ENCODE peak calls at places on chromosomes 16 and 17, in five cellular contexts. One of them, this sample, is unnamed.
A peak's percentile ranks its signal among the peaks of the same experiment; 100 is the strongest.

GRCh38 chr16:67278773-67279295 is 498 bp upstream of the PLEKHG4 start:
- DNase-seq in hepatic stellate cell: peak; percentile 58
- DNase-seq in HEK293T: peak; percentile 57
- DNase-seq in fibroblast of mammary gland: peak; percentile 25
- DNase-seq in stimulated activated CD8-positive, alpha-beta memory T cell treated with anti-CD3 and anti-CD28 coated beads, Interleukin-12 subunit alpha, Interleukin-12 subunit beta, amount 100 ng/mL, for 1 hour: no peak
- DNase-seq in this sample: peak; percentile 66

GRCh38 chr17:81126281-81127132 is 38.8 kb upstream of the PVALEF start:
- DNase-seq in hepatic stellate cell: no peak
- DNase-seq in HEK293T: no peak
- DNase-seq in fibroblast of mammary gland: no peak
- DNase-seq in stimulated activated CD8-positive, alpha-beta memory T cell treated with anti-CD3 and anti-CD28 coated beads, Interleukin-12 subunit alpha, Interleukin-12 subunit beta, amount 100 ng/mL, for 1 hour: no peak
- DNase-seq in this sample: no peak

GRCh38 chr17:66423436-66423922 is 121.1 kb downstream of the PRKCA start:
- DNase-seq in hepatic stellate cell: no peak
- DNase-seq in HEK293T: no peak
- DNase-seq in fibroblast of mammary gland: peak; percentile 34
- DNase-seq in stimulated activated CD8-positive, alpha-beta memory T cell treated with anti-CD3 and anti-CD28 coated beads, Interleukin-12 subunit alpha, Interleukin-12 subunit beta, amount 100 ng/mL, for 1 hour: no peak
- DNase-seq in this sample: no peak

GRCh38 chr16:84360170-84360569 is 8.2 kb upstream of the ATP2C2 start:
- DNase-seq in hepatic stellate cell: no peak
- DNase-seq in HEK293T: no peak
- DNase-seq in fibroblast of mammary gland: no peak
- DNase-seq in stimulated activated CD8-positive, alpha-beta memory T cell treated with anti-CD3 and anti-CD28 coated beads, Interleukin-12 subunit alpha, Interleukin-12 subunit beta, amount 100 ng/mL, for 1 hour: peak; percentile 0
- DNase-seq in this sample: no peak

GRCh38 chr16:23464196-23464595 is 11.2 kb upstream of the COG7 start:
- DNase-seq in hepatic stellate cell: no peak
- DNase-seq in HEK293T: no peak
- DNase-seq in fibroblast of mammary gland: no peak
- DNase-seq in stimulated activated CD8-positive, alpha-beta memory T cell treated with anti-CD3 and anti-CD28 coated beads, Interleukin-12 subunit alpha, Interleukin-12 subunit beta, amount 100 ng/mL, for 1 hour: no peak
- DNase-seq in this sample: no peak

GRCh38 chr16:24609740-24610420 is 70.5 kb downstream of the RBBP6 start:
- DNase-seq in hepatic stellate cell: peak; percentile 14
- DNase-seq in HEK293T: peak; percentile 67
- DNase-seq in fibroblast of mammary gland: peak; percentile 55
- DNase-seq in stimulated activated CD8-positive, alpha-beta memory T cell treated with anti-CD3 and anti-CD28 coated beads, Interleukin-12 subunit alpha, Interleukin-12 subunit beta, amount 100 ng/mL, for 1 hour: no peak
- DNase-seq in this sample: peak; percentile 68

GRCh38 chr17:31148205-31148604 is 53.4 kb downstream of the NF1 start:
- DNase-seq in hepatic stellate cell: peak; percentile 36
- DNase-seq in HEK293T: no peak
- DNase-seq in fibroblast of mammary gland: peak; percentile 31
- DNase-seq in stimulated activated CD8-positive, alpha-beta memory T cell treated with anti-CD3 and anti-CD28 coated beads, Interleukin-12 subunit alpha, Interleukin-12 subunit beta, amount 100 ng/mL, for 1 hour: no peak
- DNase-seq in this sample: no peak

GRCh38 chr16:86951831-86952598 is 365.2 kb downstream of the C16orf95 start:
- DNase-seq in hepatic stellate cell: peak; percentile 84
- DNase-seq in HEK293T: no peak
- DNase-seq in fibroblast of mammary gland: peak; percentile 100
- DNase-seq in stimulated activated CD8-positive, alpha-beta memory T cell treated with anti-CD3 and anti-CD28 coated beads, Interleukin-12 subunit alpha, Interleukin-12 subunit beta, amount 100 ng/mL, for 1 hour: no peak
- DNase-seq in this sample: no peak

GRCh38 chr16:74031551-74031950 is 265.1 kb upstream of the PSMD7 start:
- DNase-seq in hepatic stellate cell: no peak
- DNase-seq in HEK293T: no peak
- DNase-seq in fibroblast of mammary gland: no peak
- DNase-seq in stimulated activated CD8-positive, alpha-beta memory T cell treated with anti-CD3 and anti-CD28 coated beads, Interleukin-12 subunit alpha, Interleukin-12 subunit beta, amount 100 ng/mL, for 1 hour: no peak
- DNase-seq in this sample: no peak

GRCh38 chr17:20228860-20229259 is 219.7 kb downstream of the SPECC1 start:
- DNase-seq in hepatic stellate cell: no peak
- DNase-seq in HEK293T: no peak
- DNase-seq in fibroblast of mammary gland: no peak
- DNase-seq in stimulated activated CD8-positive, alpha-beta memory T cell treated with anti-CD3 and anti-CD28 coated beads, Interleukin-12 subunit alpha, Interleukin-12 subunit beta, amount 100 ng/mL, for 1 hour: no peak
- DNase-seq in this sample: no peak

GRCh38 chr17:8273884-8274444 is 14.5 kb upstream of the RANGRF start:
- DNase-seq in hepatic stellate cell: no peak
- DNase-seq in HEK293T: no peak
- DNase-seq in fibroblast of mammary gland: no peak
- DNase-seq in stimulated activated CD8-positive, alpha-beta memory T cell treated with anti-CD3 and anti-CD28 coated beads, Interleukin-12 subunit alpha, Interleukin-12 subunit beta, amount 100 ng/mL, for 1 hour: no peak
- DNase-seq in this sample: no peak

GRCh38 chr16:17397499-17397891 is 73.3 kb downstream of the XYLT1 start:
- DNase-seq in hepatic stellate cell: peak; percentile 88
- DNase-seq in HEK293T: no peak
- DNase-seq in fibroblast of mammary gland: peak; percentile 68
- DNase-seq in stimulated activated CD8-positive, alpha-beta memory T cell treated with anti-CD3 and anti-CD28 coated beads, Interleukin-12 subunit alpha, Interleukin-12 subunit beta, amount 100 ng/mL, for 1 hour: no peak
- DNase-seq in this sample: no peak

GRCh38 chr17:4946312-4946976 is 1.9 kb downstream of the PFN1 start:
- DNase-seq in hepatic stellate cell: no peak
- DNase-seq in HEK293T: no peak
- DNase-seq in fibroblast of mammary gland: no peak
- DNase-seq in stimulated activated CD8-positive, alpha-beta memory T cell treated with anti-CD3 and anti-CD28 coated beads, Interleukin-12 subunit alpha, Interleukin-12 subunit beta, amount 100 ng/mL, for 1 hour: no peak
- DNase-seq in this sample: no peak

GRCh38 chr17:74842599-74843351 is 16.9 kb downstream of the GRIN2C start:
- DNase-seq in hepatic stellate cell: peak; percentile 96
- DNase-seq in HEK293T: peak; percentile 89
- DNase-seq in fibroblast of mammary gland: peak; percentile 40
- DNase-seq in stimulated activated CD8-positive, alpha-beta memory T cell treated with anti-CD3 and anti-CD28 coated beads, Interleukin-12 subunit alpha, Interleukin-12 subunit beta, amount 100 ng/mL, for 1 hour: no peak
- DNase-seq in this sample: peak; percentile 97

GRCh38 chr16:66824006-66824405 is 6.8 kb downstream of the NAE1 start:
- DNase-seq in hepatic stellate cell: no peak
- DNase-seq in HEK293T: no peak
- DNase-seq in fibroblast of mammary gland: peak; percentile 85
- DNase-seq in stimulated activated CD8-positive, alpha-beta memory T cell treated with anti-CD3 and anti-CD28 coated beads, Interleukin-12 subunit alpha, Interleukin-12 subunit beta, amount 100 ng/mL, for 1 hour: no peak
- DNase-seq in this sample: no peak

This sample was measured in iPS-NIHi11.